ENCODE peak calls at places on chromosomes 5 and 9, in eight cellular contexts. T is A549, B is sigmoid colon, V is tibial nerve, L is GM12878, F is K562, Z is ovary, G is stomach. S is an unnamed sample.

GRCh38 chr5:78758169-78758839 is 109.7 kb upstream of the LHFPL2 start:
- DNase-seq in T (no peak), B (no peak), V (no peak), L (peak), F (peak), Z (no peak), G (no peak), S (no peak)

GRCh38 chr5:42242210-42242609 is 181.0 kb upstream of the GHR start:
- DNase-seq in T (no peak), B (no peak), V (no peak), L (no peak), F (no peak), Z (no peak), G (no peak), S (no peak)

GRCh38 chr5:113267361-113267900 is 167.4 kb downstream of the TSSK1B start:
- DNase-seq in T (no peak), B (no peak), V (no peak), L (no peak), F (no peak), Z (no peak), G (no peak), S (no peak)

GRCh38 chr5:35269006-35269405 is 38.7 kb upstream of the PRLR start:
- DNase-seq in T (no peak), B (no peak), V (no peak), L (no peak), F (no peak), Z (no peak), G (no peak), S (no peak)

GRCh38 chr5:463952-464351 is 21.0 kb downstream of the EXOC3 start:
- DNase-seq in T (no peak), B (peak), V (no peak), L (no peak), F (no peak), Z (no peak), G (no peak), S (peak)

GRCh38 chr9:121284733-121285451 is 16.9 kb downstream of the GSN start:
- DNase-seq in T (no peak), B (peak), V (peak), L (no peak), F (no peak), Z (no peak), G (no peak), S (no peak)

GRCh38 chr9:33202552-33203300 is 35.6 kb upstream of the B4GALT1 start:
- DNase-seq in T (no peak), B (peak), V (peak), L (peak), F (no peak), Z (peak), G (peak), S (peak)

GRCh38 chr5:40780199-40780598 is 18.0 kb downstream of the PRKAA1 start:
- DNase-seq in T (no peak), B (no peak), V (no peak), L (no peak), F (no peak), Z (no peak), G (no peak), S (no peak)

GRCh38 chr5:79183617-79184016 is 52.3 kb upstream of the JMY start:
- DNase-seq in T (no peak), B (no peak), V (no peak), L (no peak), F (no peak), Z (no peak), G (no peak), S (no peak)

GRCh38 chr5:33524476-33524875 is 83.7 kb downstream of the TARS1 start:
- DNase-seq in T (no peak), B (no peak), V (no peak), L (no peak), F (no peak), Z (no peak), G (no peak), S (no peak)

GRCh38 chr9:20315672-20316071 is 306.6 kb downstream of the MLLT3 start:
- DNase-seq in T (no peak), B (no peak), V (no peak), L (no peak), F (no peak), Z (no peak), G (no peak), S (no peak)

GRCh38 chr5:112283943-112284342 is 135.1 kb downstream of the EPB41L4A start:
- DNase-seq in T (no peak), B (no peak), V (no peak), L (no peak), F (no peak), Z (no peak), G (no peak), S (no peak)

GRCh38 chr9:121699271-121700164 is 48.1 kb downstream of the DAB2IP start:
- DNase-seq in T (no peak), B (peak), V (peak), L (no peak), F (no peak), Z (peak), G (peak), S (peak)

GRCh38 chr9:81682177-81682576 is 7.2 kb downstream of the TLE1 start:
- DNase-seq in T (no peak), B (no peak), V (no peak), L (no peak), F (no peak), Z (no peak), G (no peak), S (no peak)

GRCh38 chr9:110104201-110104845 is 103.6 kb downstream of the C9orf152 start:
- DNase-seq in T (no peak), B (no peak), V (no peak), L (no peak), F (no peak), Z (no peak), G (no peak), S (no peak)

GRCh38 chr5:111922344-111922743 is 165.3 kb upstream of the NREP start:
- DNase-seq in T (no peak), B (no peak), V (no peak), L (no peak), F (no peak), Z (no peak), G (no peak), S (no peak)

GRCh38 chr9:2290382-2290781 is 275.2 kb downstream of the SMARCA2 start:
- DNase-seq in T (no peak), B (no peak), V (no peak), L (no peak), F (no peak), Z (no peak), G (no peak), S (no peak)

GRCh38 chr5:147348046-147348445 is 113.2 kb downstream of the STK32A start:
- DNase-seq in T (no peak), B (no peak), V (no peak), L (no peak), F (no peak), Z (no peak), G (no peak), S (no peak)

GRCh38 chr9:105341784-105342183 is 97.3 kb downstream of the SLC44A1 start:
- DNase-seq in T (no peak), B (no peak), V (no peak), L (no peak), F (no peak), Z (no peak), G (no peak), S (no peak)

GRCh38 chr5:96788112-96788749 is 19.5 kb downstream of the ERAP1 start:
- DNase-seq in T (no peak), B (no peak), V (no peak), L (no peak), F (no peak), Z (no peak), G (no peak), S (no peak)

GRCh38 chr5:96567188-96567587 is 95.0 kb upstream of the CAST start:
- DNase-seq in T (no peak), B (no peak), V (no peak), L (no peak), F (no peak), Z (no peak), G (no peak), S (no peak)

GRCh38 chr9:76459691-76460635 is 981 bp downstream of the GCNT1 start:
- DNase-seq in T (peak), B (no peak), V (no peak), L (no peak), F (peak), Z (no peak), G (peak), S (peak)

GRCh38 chr5:171355302-171355724 is 32.3 kb upstream of the NPM1 start:
- DNase-seq in T (no peak), B (no peak), V (no peak), L (peak), F (no peak), Z (no peak), G (no peak), S (no peak)

GRCh38 chr5:56202483-56202882 is 30.6 kb downstream of the ANKRD55 start:
- DNase-seq in T (no peak), B (no peak), V (no peak), L (no peak), F (no peak), Z (no peak), G (no peak), S (no peak)

GRCh38 chr5:56206126-56206525 is 27.0 kb downstream of the ANKRD55 start:
- DNase-seq in T (no peak), B (no peak), V (no peak), L (no peak), F (no peak), Z (no peak), G (no peak), S (no peak)

DNA sequence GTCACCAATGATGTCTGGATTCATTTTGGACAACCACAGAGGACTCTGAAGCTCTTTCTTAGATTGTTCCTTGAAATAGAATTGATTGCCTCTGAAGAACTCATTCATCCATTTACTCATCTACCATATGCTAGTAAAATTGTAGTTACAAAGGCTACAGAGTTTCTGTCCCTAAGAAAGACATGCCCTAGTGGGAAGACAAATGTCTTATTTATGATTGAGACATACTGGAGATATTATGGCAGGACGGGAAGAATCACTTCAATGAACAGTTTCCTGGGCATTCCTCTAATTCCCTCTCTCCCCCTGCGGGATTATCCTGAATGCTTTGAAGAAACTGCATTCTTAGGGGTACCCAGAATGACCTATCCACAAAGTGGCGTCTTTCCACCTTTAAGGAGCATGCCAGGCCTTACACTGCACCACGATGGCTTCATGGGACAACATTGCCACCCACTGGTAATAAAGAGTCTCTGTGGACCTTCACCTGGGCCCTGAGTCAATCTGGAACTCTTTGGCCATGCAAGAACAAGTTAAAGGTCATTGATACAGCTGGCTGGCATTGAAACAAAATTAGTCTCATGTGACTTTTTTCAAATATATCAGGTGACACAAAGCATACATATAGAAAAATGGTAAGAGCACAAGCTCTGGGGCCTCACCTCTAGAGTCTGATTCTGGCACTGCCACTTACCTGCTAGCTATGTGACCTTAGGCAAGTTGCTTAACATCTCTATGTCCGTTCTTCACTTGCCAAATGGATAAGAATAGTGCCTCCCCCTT is 32.1 kb downstream of the ANKRD55 start:
- DNase-seq in T (peak), B (peak), V (no peak), L (peak), F (peak), Z (peak), G (peak), S (peak)
- TF ChIP-seq CTCF in T (peak), B (peak), V (peak), L (peak), F (peak), Z (peak), G (peak), S (peak)

GRCh38 chr9:133634024-133634691 is 2.0 kb upstream of the DBH start:
- DNase-seq in T (no peak), B (no peak), V (no peak), L (no peak), F (no peak), Z (no peak), G (no peak), S (no peak)
- TF ChIP-seq POLR2A in T (no peak), B (no peak), V (no peak), L (no peak), F (no peak), Z (no peak), G (no peak), S (no peak)

GRCh38 chr9:30201024-30201423 is 2183.4 kb upstream of the ACO1 start:
- DNase-seq in T (no peak), B (no peak), V (no peak), L (no peak), F (no peak), Z (no peak), G (no peak), S (no peak)
- TF ChIP-seq EP300 in T (no peak), B (no peak), V (no peak), L (no peak), F (no peak), Z (no peak), G (no peak), S (no peak)

GRCh38 chr9:95103385-95104087 is 214.0 kb downstream of the FANCC start:
- DNase-seq in T (no peak), B (peak), V (no peak), L (no peak), F (no peak), Z (no peak), G (no peak), S (no peak)
- TF ChIP-seq CTCF in T (no peak), B (no peak), V (peak), L (no peak), F (peak), Z (no peak), G (no peak), S (no peak)

GRCh38 chr5:172772112-172772906 is 1.3 kb upstream of the DUSP1 start:
- DNase-seq in T (peak), B (peak), V (peak), L (no peak), F (peak), Z (peak), G (peak), S (peak)
- TF ChIP-seq POLR2A in T (no peak), B (peak), V (peak), L (peak), F (peak), Z (no peak), G (no peak), S (peak)

GRCh38 chr5:124701873-124702272 is 44.6 kb downstream of the ZNF608 start:
- DNase-seq in T (no peak), B (no peak), V (no peak), L (no peak), F (no peak), Z (no peak), G (no peak), S (no peak)

GRCh38 chr5:124700333-124700732 is 46.1 kb downstream of the ZNF608 start:
- DNase-seq in T (no peak), B (no peak), V (no peak), L (no peak), F (no peak), Z (no peak), G (no peak), S (no peak)

GRCh38 chr5:124703995-124704394 is 42.4 kb downstream of the ZNF608 start:
- DNase-seq in T (no peak), B (no peak), V (no peak), L (no peak), F (no peak), Z (no peak), G (no peak), S (no peak)

GRCh38 chr5:124700930-124701458 is 45.4 kb downstream of the ZNF608 start:
- DNase-seq in T (no peak), B (no peak), V (no peak), L (no peak), F (no peak), Z (no peak), G (no peak), S (no peak)

GRCh38 chr5:124702442-124703024 is 43.9 kb downstream of the ZNF608 start:
- DNase-seq in T (no peak), B (no peak), V (no peak), L (no peak), F (no peak), Z (no peak), G (no peak), S (no peak)
- TF ChIP-seq EP300 in T (no peak), B (no peak), V (no peak), L (no peak), F (no peak), Z (no peak), G (no peak), S (no peak)

GRCh38 chr9:78005231-78006002 is 26.2 kb downstream of the GNAQ start:
- DNase-seq in T (no peak), B (no peak), V (no peak), L (no peak), F (no peak), Z (no peak), G (no peak), S (no peak)

GRCh38 chr9:78006734-78007133 is 24.9 kb downstream of the GNAQ start:
- DNase-seq in T (no peak), B (no peak), V (no peak), L (no peak), F (no peak), Z (no peak), G (no peak), S (no peak)

GRCh38 chr9:78003730-78004129 is 27.9 kb downstream of the GNAQ start:
- DNase-seq in T (no peak), B (no peak), V (no peak), L (no peak), F (no peak), Z (no peak), G (no peak), S (no peak)

GRCh38 chr9:78001946-78002731 is 29.5 kb downstream of the GNAQ start:
- DNase-seq in T (no peak), B (no peak), V (no peak), L (no peak), F (no peak), Z (no peak), G (no peak), S (no peak)

GRCh38 chr9:78004478-78005229 is 27.0 kb downstream of the GNAQ start:
- DNase-seq in T (peak), B (no peak), V (no peak), L (no peak), F (peak), Z (no peak), G (no peak), S (no peak)
- TF ChIP-seq CTCF in T (peak), B (no peak), V (no peak), L (peak), F (peak), Z (no peak), G (peak), S (peak)

S was measured in transverse colon.